ENCODE peak calls at places on chromosome 13, in four cellular contexts. C is HepG2, Q is GM12878, G is K562. P is an unnamed sample.

GRCh38 chr13:51624207-51624606 is 39.9 kb downstream of the WDFY2 start:
- DNase-seq in C (no peak), Q (no peak), G (no peak), P (no peak)

GRCh38 chr13:75761373-75761772 is 125.2 kb downstream of the LMO7 start:
- DNase-seq in C (no peak), Q (peak; percentile 25), G (no peak), P (no peak)

GRCh38 chr13:37811441-37811840 is 58.1 kb downstream of the TRPC4 start:
- DNase-seq in C (no peak), Q (no peak), G (no peak), P (no peak)

GRCh38 chr13:29849071-29849541 is 1.3 kb downstream of the UBL3 start:
- DNase-seq in C (peak; percentile 13), Q (no peak), G (peak; percentile 10), P (no peak)

GRCh38 chr13:85724554-85725432 is 74.4 kb downstream of the SLITRK6 start:
- DNase-seq in C (no peak), Q (no peak), G (no peak), P (no peak)

GRCh38 chr13:106139407-106139806 is 396.1 kb downstream of the EFNB2 start:
- DNase-seq in C (no peak), Q (no peak), G (no peak), P (no peak)

GRCh38 chr13:50592412-50593145 is 250.9 kb downstream of the DLEU7 start:
- DNase-seq in C (no peak), Q (no peak), G (no peak), P (no peak)

GRCh38 chr13:100589178-100589725 is 663 bp upstream of the GGACT start:
- DNase-seq in C (no peak), Q (no peak), G (no peak), P (no peak)

GRCh38 chr13:65946387-65946786 is 1283.7 kb downstream of the PCDH9 start:
- DNase-seq in C (no peak), Q (no peak), G (no peak), P (no peak)

GRCh38 chr13:25743426-25743825 is 308.4 kb downstream of the SHISA2 start:
- DNase-seq in C (no peak), Q (no peak), G (no peak), P (no peak)
- TF ChIP-seq ZBTB33 in C (no peak), Q (no peak), G (no peak), P (no peak)

DNA sequence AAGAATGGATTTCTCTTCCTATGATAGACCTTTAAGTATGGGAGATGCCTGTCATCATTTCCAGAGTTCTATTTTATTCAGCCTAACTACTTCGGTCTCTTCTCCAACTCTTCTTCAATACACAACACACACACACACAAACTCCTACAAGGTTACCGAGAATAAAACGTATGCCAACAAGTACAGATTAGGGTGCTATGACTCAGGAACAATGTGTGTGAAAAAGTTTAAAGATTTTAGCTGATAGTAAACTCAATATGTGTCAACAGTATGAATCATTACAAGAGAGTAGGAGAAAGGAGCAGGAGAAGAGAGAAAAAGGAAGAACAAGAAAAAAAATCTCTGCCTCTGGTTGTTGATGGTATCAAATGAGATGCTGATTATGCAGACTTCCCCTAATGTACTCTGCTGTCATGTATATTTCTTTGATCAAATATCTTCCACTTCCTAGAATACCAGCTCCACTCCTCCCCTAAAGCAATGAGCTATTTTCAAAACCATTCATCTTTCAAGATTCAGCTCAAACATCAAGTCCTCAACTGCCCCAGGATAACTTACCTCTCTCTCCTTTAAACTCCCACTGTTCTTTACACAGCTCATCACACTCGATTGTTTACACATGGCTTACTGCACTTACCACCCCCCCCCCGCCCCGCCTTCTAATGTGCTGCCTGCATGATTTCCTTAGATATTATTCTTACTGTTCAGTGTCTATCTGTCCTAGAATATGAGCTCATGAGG is 95.6 kb downstream of the FAM216B start:
- DNase-seq in C (no peak), Q (no peak), G (no peak), P (no peak)
- TF ChIP-seq CEBPB in C (no peak), Q (no peak), G (no peak), P (no peak)

GRCh38 chr13:28492527-28493367 is 2.2 kb downstream of the FLT1 start:
- DNase-seq in C (no peak), Q (peak; percentile 28), G (no peak), P (no peak)

GRCh38 chr13:28488376-28489005 is 6.4 kb downstream of the FLT1 start:
- DNase-seq in C (no peak), Q (no peak), G (no peak), P (no peak)

GRCh38 chr13:28489975-28490550 is 4.9 kb downstream of the FLT1 start:
- DNase-seq in C (no peak), Q (no peak), G (no peak), P (no peak)

GRCh38 chr13:28486144-28486543 is 8.8 kb downstream of the FLT1 start:
- DNase-seq in C (no peak), Q (no peak), G (no peak), P (no peak)

DNA sequence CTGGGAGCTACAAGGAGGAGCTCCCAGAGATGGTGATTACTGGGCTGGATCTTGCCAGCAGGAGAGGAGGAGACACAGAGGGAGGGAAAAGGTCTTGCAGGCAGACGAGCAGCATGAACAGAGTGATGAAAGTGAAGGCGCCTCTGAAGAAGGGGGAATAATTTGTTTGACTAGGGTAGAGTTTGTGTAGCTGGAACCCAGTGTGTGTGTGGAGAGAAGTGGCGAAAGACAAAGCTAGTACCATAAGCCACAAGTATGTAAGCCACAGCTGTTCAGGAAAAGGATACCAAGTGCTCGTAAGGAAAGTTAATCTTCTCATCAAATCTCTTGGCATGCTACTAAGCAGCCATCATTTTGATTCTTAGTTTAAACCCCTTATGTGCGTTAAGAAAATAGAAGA is 5.4 kb downstream of the FLT1 start:
- DNase-seq in C (no peak), Q (no peak), G (no peak), P (no peak)
- TF ChIP-seq ZBTB33 in C (no peak), Q (no peak), G (no peak), P (no peak)

GRCh38 chr13:57631607-57632275 is at the start of gene PCDH17:
- DNase-seq in C (no peak), Q (no peak), G (no peak), P (no peak)
- TF ChIP-seq CEBPB in C (no peak), Q (no peak), G (no peak), P (no peak)

DNA sequence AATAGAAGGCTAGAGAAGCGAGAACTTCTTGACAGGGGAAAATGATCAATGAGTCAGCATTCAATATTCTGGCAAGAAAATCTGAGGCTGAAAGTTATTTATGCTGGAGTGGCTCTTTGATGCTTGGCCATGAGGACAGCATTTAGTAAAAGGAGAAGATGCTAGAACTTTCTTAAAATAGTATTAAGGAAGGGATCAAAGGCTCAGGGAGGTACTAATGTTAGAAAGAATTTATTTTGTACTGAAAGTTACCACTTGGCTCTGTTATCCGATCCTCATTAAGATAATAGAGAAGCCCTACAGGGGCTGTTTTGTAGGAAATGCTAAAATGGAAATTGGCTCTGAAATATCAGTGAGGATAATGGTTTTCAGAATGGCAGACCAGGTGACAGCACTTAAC is 1774.6 kb upstream of the PCDH20 start:
- DNase-seq in C (no peak), Q (no peak), G (no peak), P (no peak)
- TF ChIP-seq ZBTB33 in C (no peak), Q (no peak), G (no peak), P (no peak)

GRCh38 chr13:40079721-40080120 is 424.3 kb downstream of the COG6 start:
- DNase-seq in C (no peak), Q (no peak), G (no peak), P (no peak)
- TF ChIP-seq CEBPB in C (no peak), Q (no peak), G (no peak), P (no peak)

GRCh38 chr13:33450956-33451709 is 165.6 kb upstream of the STARD13 start:
- DNase-seq in C (no peak), Q (no peak), G (no peak), P (no peak)
- TF ChIP-seq ZBTB33 in C (no peak), Q (no peak), G (no peak), P (no peak)

DNA sequence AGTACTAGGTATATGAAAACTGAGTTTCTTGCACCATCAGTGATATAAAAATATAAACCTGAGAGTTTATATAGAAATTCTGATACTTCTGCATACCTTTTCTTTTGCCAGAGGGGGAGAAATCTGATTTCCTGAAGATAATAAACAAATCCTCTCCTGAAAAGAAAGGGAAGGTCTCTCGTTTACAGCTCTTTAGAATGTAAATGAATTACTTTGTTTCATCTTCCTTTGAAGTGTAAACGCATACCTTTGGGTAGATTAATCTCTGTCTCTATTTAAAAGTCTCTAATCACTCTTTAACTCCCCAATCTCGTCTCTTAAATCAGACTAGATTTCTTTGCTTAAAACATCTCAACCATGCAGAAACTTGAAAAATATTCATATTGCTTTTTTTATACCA is 1092.9 kb downstream of the SLITRK5 start:
- DNase-seq in C (no peak), Q (no peak), G (no peak), P (no peak)
- TF ChIP-seq CEBPB in C (no peak), Q (no peak), G (no peak), P (no peak)

DNA sequence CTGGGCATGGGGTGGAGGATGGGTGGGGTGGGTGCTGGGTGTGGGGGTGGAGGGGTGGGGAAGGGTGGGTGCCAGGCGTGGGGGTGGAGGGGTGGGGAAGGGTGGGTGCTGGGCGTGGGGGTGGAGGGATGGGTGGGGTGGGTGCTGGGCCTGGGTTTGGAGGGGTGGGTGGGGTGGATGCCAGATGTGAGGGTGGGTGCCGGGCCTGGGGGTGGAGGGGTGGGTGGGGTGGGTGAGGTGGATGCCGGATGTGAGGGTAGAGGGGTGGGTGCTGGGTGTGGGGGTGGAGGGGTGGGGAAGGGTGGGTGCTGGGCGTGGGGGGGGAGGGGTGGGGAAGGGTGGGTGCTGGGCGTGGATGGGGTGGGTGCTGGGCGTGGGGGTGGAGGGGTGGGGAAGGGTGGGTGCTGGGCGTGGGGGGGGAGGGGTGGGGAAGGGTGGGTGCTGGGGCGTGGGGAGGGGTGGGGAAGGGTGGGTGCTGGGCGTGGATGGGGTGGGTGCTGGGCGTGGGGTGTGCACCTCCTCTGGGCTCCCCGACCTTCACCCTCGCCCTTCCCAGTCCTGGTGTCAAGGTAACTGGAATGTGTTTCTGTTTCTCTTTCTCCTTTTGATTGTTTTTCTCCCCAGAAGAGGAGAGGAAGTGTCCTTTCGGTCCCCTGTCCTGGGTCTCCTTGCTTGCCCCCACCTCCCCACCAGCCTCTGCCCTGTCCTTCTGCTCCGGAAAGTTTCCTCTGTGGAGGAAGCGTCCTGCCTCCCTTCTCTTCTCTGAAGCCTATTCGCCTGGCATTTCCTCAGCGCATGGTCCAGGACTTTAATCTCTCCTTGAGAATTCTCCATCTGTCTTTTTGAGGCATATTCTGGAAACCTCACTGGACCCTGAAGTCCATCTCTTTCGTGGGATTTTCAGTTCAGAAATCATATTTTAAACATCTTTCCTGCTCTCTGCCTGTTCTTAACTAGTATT is 22.9 kb upstream of the CFAP97D2 start:
- DNase-seq in C (no peak), Q (no peak), G (no peak), P (no peak)
- TF ChIP-seq ZBTB33 in C (no peak), Q (no peak), G (no peak), P (no peak)

DNA sequence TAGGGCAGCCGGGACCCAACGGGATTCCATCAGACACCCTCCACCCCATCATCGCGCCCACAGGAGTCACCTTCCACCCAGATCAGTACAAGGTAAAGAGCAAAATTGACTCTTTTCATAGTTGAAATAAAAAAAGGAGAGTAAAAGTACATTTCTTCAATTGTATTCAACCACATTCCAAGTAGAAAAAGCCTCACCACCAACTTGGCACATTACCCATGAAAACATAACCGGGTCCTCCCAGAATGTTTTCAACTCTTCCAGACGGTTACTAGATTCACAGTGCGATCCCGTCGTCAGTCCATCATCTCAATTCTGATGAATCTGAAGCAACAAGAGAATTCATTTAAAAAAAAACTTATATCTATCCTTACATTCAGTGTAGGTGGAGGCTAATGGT is 125.2 kb downstream of the RAB20 start:
- DNase-seq in C (no peak), Q (no peak), G (no peak), P (no peak)
- TF ChIP-seq CEBPB in C (no peak), Q (no peak), G (no peak), P (no peak)